ENCODE peak calls at places on chromosomes 16 and 17, in six cellular contexts. P is stomach, B is GM06990, V is lower lobe of right lung, M is bronchial epithelial cell, C is thoracic aorta. O is an unnamed sample.

GRCh38 chr17:15942207-15942833 is 2.6 kb upstream of the ADORA2B start:
- DNase-seq in P (no peak), B (no peak), V (peak), M (peak), C (no peak), O (no peak)

GRCh38 chr16:21703589-21704174 is 39.9 kb downstream of the OTOA start:
- DNase-seq in P (no peak), B (peak), V (no peak), M (peak), C (no peak), O (peak)

GRCh38 chr16:10753670-10754069 is 10.0 kb downstream of the NUBP1 start:
- DNase-seq in P (no peak), B (no peak), V (no peak), M (no peak), C (no peak), O (no peak)

GRCh38 chr17:14297161-14297851 is 3.6 kb upstream of the HS3ST3B1 start:
- DNase-seq in P (peak), B (no peak), V (peak), M (no peak), C (no peak), O (no peak)

GRCh38 chr17:35295686-35296085 is 52.8 kb downstream of the SLFN5 start:
- DNase-seq in P (no peak), B (no peak), V (no peak), M (no peak), C (no peak), O (no peak)

GRCh38 chr17:75688209-75688771 is 21.2 kb downstream of the SAP30BP start:
- DNase-seq in P (peak), B (peak), V (no peak), M (peak), C (no peak), O (no peak)

GRCh38 chr17:19645608-19646250 is 2.8 kb upstream of the ALDH3A2 start:
- DNase-seq in P (no peak), B (peak), V (peak), M (no peak), C (no peak), O (peak)

GRCh38 chr16:20867585-20867984 is 32.6 kb downstream of the DCUN1D3 start:
- DNase-seq in P (no peak), B (no peak), V (no peak), M (peak), C (no peak), O (no peak)

GRCh38 chr17:11705111-11705510 is 106.8 kb downstream of the DNAH9 start:
- DNase-seq in P (no peak), B (no peak), V (no peak), M (no peak), C (no peak), O (no peak)

GRCh38 chr17:13244511-13244910 is 226.7 kb upstream of the ELAC2 start:
- DNase-seq in P (no peak), B (no peak), V (no peak), M (no peak), C (no peak), O (no peak)

GRCh38 chr17:10668771-10669170 is 11.7 kb upstream of the MYH3 start:
- DNase-seq in P (no peak), B (no peak), V (no peak), M (peak), C (no peak), O (no peak)

GRCh38 chr16:87921236-87921773 is 15.0 kb downstream of the CA5A start:
- DNase-seq in P (peak), B (no peak), V (no peak), M (no peak), C (no peak), O (no peak)

GRCh38 chr17:44610871-44611270 is 45.4 kb upstream of the MEIOC start:
- DNase-seq in P (no peak), B (no peak), V (no peak), M (no peak), C (no peak), O (no peak)

GRCh38 chr16:70694088-70694487 is 8.2 kb upstream of the MTSS2 start:
- DNase-seq in P (no peak), B (no peak), V (no peak), M (peak), C (no peak), O (no peak)

GRCh38 chr17:59572301-59572924 is 7.0 kb downstream of the DHX40 start:
- DNase-seq in P (no peak), B (peak), V (no peak), M (no peak), C (no peak), O (peak)

GRCh38 chr16:46948548-46949166 is 24.8 kb downstream of the DNAJA2 start:
- DNase-seq in P (peak), B (no peak), V (no peak), M (no peak), C (no peak), O (no peak)

GRCh38 chr16:24150282-24150681 is 105.9 kb upstream of the CACNG3 start:
- DNase-seq in P (no peak), B (no peak), V (no peak), M (no peak), C (no peak), O (no peak)

GRCh38 chr17:6640536-6641373 is at the start of the genes KIAA0753 and TXNDC17:
- DNase-seq in P (peak), B (peak), V (peak), M (peak), C (peak), O (peak)
- TF ChIP-seq CTCF in P (no peak), B (no peak), V (no peak), M (no peak), C (no peak), O (no peak)

GRCh38 chr16:48000622-48001021 is 155.2 kb downstream of the ABCC12 start:
- DNase-seq in P (no peak), B (no peak), V (no peak), M (no peak), C (no peak), O (no peak)

GRCh38 chr16:47990676-47991075 is 165.1 kb downstream of the ABCC12 start:
- DNase-seq in P (no peak), B (no peak), V (no peak), M (no peak), C (no peak), O (no peak)

DNA sequence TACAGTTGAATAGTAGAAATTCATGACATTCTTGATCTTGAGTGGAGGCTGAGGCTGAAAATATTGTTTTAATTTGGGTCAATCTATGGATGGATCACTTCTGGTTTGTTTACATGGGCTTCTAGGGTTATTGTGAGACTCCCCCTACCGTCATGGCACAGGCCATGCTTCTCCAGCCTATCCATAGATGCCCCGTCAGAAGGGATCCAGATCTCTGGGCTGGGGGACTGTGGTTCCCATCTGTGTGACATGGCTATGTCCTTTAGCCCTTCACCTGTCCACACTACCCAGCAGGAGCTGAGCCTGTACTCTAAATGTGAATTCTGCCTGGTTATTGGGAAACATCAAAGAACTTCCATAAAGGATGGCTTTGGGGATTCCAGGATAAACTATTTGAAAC is 160.4 kb downstream of the ABCC12 start:
- DNase-seq in P (no peak), B (no peak), V (no peak), M (no peak), C (no peak), O (no peak)
- TF ChIP-seq CTCF in P (no peak), B (peak), V (no peak), M (peak), C (no peak), O (no peak)

GRCh38 chr17:72539981-72540897 is 419.4 kb downstream of the SOX9 start:
- DNase-seq in P (peak), B (peak), V (peak), M (no peak), C (no peak), O (peak)
- TF ChIP-seq CTCF in P (no peak), B (peak), V (peak), M (peak), C (peak), O (peak)

DNA sequence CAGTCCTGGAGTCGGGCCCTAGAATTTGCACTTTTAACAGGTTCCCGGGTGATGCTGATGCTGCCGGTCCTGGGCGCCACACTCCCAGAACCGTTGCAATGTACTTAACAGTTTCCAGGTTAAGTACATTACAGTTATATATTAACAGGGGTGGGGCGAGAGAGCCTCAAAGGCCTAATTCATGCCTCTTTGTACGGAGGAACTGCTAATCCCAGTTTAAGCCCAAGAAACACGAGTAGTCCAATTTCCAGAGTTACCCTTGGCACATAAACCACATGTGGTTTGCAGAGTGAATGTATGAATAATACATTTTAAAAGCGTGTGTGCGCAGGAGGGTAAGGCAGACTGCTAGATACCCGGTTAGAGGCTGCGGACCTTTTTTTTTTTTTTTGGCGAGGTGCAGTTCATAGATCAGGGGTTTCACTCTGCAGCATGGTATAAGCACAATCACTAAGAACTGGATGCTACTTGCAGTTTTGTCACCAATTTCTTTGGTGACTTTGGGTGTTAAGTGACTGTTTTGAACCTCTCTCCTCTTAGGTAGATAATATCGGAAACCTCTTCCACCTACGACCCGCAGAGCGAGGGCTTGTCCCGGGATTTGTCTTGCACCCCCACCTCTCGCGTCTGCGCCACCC is 714 bp downstream of the COX11 start:
- DNase-seq in P (no peak), B (no peak), V (no peak), M (peak), C (no peak), O (peak)
- TF ChIP-seq CTCF in P (no peak), B (peak), V (peak), M (peak), C (no peak), O (no peak)

GRCh38 chr16:29816694-29817441 is 916 bp downstream of the PAGR1 start:
- DNase-seq in P (peak), B (no peak), V (peak), M (peak), C (no peak), O (peak)
- TF ChIP-seq CTCF in P (no peak), B (peak), V (no peak), M (no peak), C (no peak), O (no peak)

GRCh38 chr17:7046127-7046724 is 2.3 kb upstream of the SLC16A11 start:
- DNase-seq in P (peak), B (no peak), V (peak), M (peak), C (no peak), O (no peak)
- TF ChIP-seq CTCF in P (no peak), B (no peak), V (peak), M (no peak), C (no peak), O (no peak)

GRCh38 chr17:38562215-38562569 is 43.6 kb downstream of the SRCIN1 start:
- DNase-seq in P (no peak), B (no peak), V (peak), M (no peak), C (no peak), O (no peak)

GRCh38 chr17:38564254-38564605 is 41.5 kb downstream of the SRCIN1 start:
- DNase-seq in P (no peak), B (no peak), V (no peak), M (no peak), C (no peak), O (no peak)

GRCh38 chr17:38564869-38565268 is 40.9 kb downstream of the SRCIN1 start:
- DNase-seq in P (no peak), B (no peak), V (no peak), M (no peak), C (no peak), O (no peak)

GRCh38 chr17:38562903-38563302 is 42.8 kb downstream of the SRCIN1 start:
- DNase-seq in P (no peak), B (no peak), V (no peak), M (no peak), C (no peak), O (no peak)

DNA sequence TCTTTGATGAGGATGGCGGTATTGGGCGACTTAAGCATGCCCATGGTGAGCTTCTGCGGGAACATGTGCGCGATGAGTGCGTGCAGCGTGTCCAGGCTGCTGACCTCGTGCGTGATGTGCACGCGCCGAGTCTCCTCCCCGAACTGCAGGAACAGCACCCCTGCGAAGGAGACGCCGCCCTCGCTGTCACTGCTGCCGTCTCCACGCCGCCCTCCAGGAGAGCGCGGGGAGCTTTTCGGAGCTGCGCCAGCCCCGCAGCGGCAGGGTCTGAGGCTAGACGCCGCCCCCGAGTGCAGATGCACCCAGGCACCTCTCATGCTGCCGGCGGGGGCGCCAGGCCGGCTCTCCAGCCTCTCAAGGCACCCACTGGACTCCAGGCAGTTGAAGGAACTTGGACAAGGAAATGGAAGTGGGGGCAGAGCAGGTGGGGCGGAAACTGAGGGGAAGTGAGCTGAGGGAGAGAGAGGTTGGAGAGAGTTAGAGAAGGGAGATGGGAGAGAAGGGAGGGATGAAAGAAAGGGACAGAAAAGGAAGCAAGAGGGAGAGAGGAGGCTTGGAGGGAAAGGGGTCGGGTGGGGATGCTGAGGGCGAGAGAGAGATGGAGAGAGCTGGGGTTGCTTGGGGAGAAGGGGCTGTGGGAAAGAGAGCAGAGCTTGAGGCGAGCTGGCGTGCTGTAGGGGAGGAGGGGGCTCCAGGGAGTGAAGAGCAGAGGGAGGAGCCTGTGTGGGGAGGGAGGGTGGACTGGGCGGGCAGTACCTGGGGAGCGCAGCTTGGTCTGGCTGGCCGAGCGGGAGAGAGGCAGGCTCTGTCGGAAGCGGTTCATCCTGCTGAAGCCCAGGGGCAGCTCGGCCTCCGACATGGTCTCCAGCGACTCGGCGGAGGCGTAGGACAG is 42.1 kb downstream of the SRCIN1 start:
- DNase-seq in P (no peak), B (no peak), V (no peak), M (no peak), C (no peak), O (no peak)
- TF ChIP-seq CTCF in P (no peak), B (no peak), V (no peak), M (no peak), C (no peak), O (peak)

O was measured in GM13976.